ENCODE peak calls at places on chromosomes 7 and 10, in nine cellular contexts. One of them, this sample, is unnamed.
A peak's percentile ranks its signal among the peaks of the same experiment; 100 is the strongest.

GRCh38 chr10:100364735-100365391 is 17.8 kb downstream of the SCD start:
- DNase-seq in upper lobe of left lung: no peak
- DNase-seq in progenitor cell of endocrine pancreas: no peak
- DNase-seq in AG09309: peak; percentile 47
- DNase-seq in glutamatergic neuron: peak; percentile 39
- DNase-seq in BE2C: peak; percentile 75
- DNase-seq in endothelial cell: no peak
- DNase-seq in CD4-positive, alpha-beta T cell: no peak
- DNase-seq in adrenal gland: peak; percentile 91
- DNase-seq in this sample: no peak

GRCh38 chr10:122124808-122125207 is 135.8 kb downstream of the TACC2 start:
- DNase-seq in adrenal gland: no peak
- DNase-seq in endothelial cell: no peak
- DNase-seq in upper lobe of left lung: no peak
- DNase-seq in progenitor cell of endocrine pancreas: no peak
- DNase-seq in glutamatergic neuron: no peak
- DNase-seq in BE2C: no peak
- DNase-seq in AG09309: no peak
- DNase-seq in CD4-positive, alpha-beta T cell: no peak
- DNase-seq in this sample: no peak

GRCh38 chr7:29494350-29494749 is 69.3 kb upstream of the PRR15 start:
- DNase-seq in BE2C: no peak
- DNase-seq in AG09309: peak; percentile 33
- DNase-seq in endothelial cell: no peak
- DNase-seq in progenitor cell of endocrine pancreas: no peak
- DNase-seq in CD4-positive, alpha-beta T cell: no peak
- DNase-seq in adrenal gland: no peak
- DNase-seq in upper lobe of left lung: no peak
- DNase-seq in glutamatergic neuron: no peak
- DNase-seq in this sample: no peak

GRCh38 chr7:46930336-46930735 is 651.6 kb downstream of the TNS3 start:
- DNase-seq in CD4-positive, alpha-beta T cell: no peak
- DNase-seq in upper lobe of left lung: no peak
- DNase-seq in glutamatergic neuron: no peak
- DNase-seq in progenitor cell of endocrine pancreas: no peak
- DNase-seq in AG09309: peak; percentile 93
- DNase-seq in adrenal gland: peak; percentile 77
- DNase-seq in BE2C: no peak
- DNase-seq in endothelial cell: no peak
- DNase-seq in this sample: no peak

GRCh38 chr7:74355091-74355490 is 65.9 kb downstream of the CLIP2 start:
- DNase-seq in glutamatergic neuron: no peak
- DNase-seq in progenitor cell of endocrine pancreas: no peak
- DNase-seq in AG09309: peak; percentile 27
- DNase-seq in endothelial cell: no peak
- DNase-seq in CD4-positive, alpha-beta T cell: no peak
- DNase-seq in upper lobe of left lung: no peak
- DNase-seq in adrenal gland: peak; percentile 67
- DNase-seq in BE2C: no peak
- DNase-seq in this sample: no peak

GRCh38 chr10:88848499-88848898 is 3.1 kb downstream of the ANKRD22 start:
- DNase-seq in progenitor cell of endocrine pancreas: no peak
- DNase-seq in CD4-positive, alpha-beta T cell: no peak
- DNase-seq in upper lobe of left lung: no peak
- DNase-seq in AG09309: peak; percentile 64
- DNase-seq in adrenal gland: no peak
- DNase-seq in glutamatergic neuron: no peak
- DNase-seq in BE2C: no peak
- DNase-seq in endothelial cell: no peak
- DNase-seq in this sample: no peak

GRCh38 chr7:150408393-150409299 is 29.5 kb downstream of the ZNF775 start:
- DNase-seq in glutamatergic neuron: no peak
- DNase-seq in adrenal gland: no peak
- DNase-seq in BE2C: no peak
- DNase-seq in endothelial cell: no peak
- DNase-seq in progenitor cell of endocrine pancreas: no peak
- DNase-seq in CD4-positive, alpha-beta T cell: no peak
- DNase-seq in upper lobe of left lung: peak; percentile 50
- DNase-seq in AG09309: no peak
- DNase-seq in this sample: no peak

GRCh38 chr7:127844707-127845331 is 186.4 kb downstream of the LRRC4 start:
- DNase-seq in upper lobe of left lung: no peak
- DNase-seq in progenitor cell of endocrine pancreas: no peak
- DNase-seq in adrenal gland: peak; percentile 83
- DNase-seq in CD4-positive, alpha-beta T cell: no peak
- DNase-seq in BE2C: peak; percentile 46
- DNase-seq in endothelial cell: no peak
- DNase-seq in AG09309: no peak
- DNase-seq in glutamatergic neuron: no peak
- DNase-seq in this sample: no peak

GRCh38 chr7:51352174-51353145 is 35.9 kb upstream of the COBL start:
- DNase-seq in BE2C: no peak
- DNase-seq in glutamatergic neuron: no peak
- DNase-seq in adrenal gland: no peak
- DNase-seq in endothelial cell: no peak
- DNase-seq in AG09309: no peak
- DNase-seq in progenitor cell of endocrine pancreas: no peak
- DNase-seq in upper lobe of left lung: no peak
- DNase-seq in CD4-positive, alpha-beta T cell: no peak
- DNase-seq in this sample: no peak

GRCh38 chr10:67883710-67884312 is 645 bp upstream of the SIRT1 start:
- DNase-seq in glutamatergic neuron: no peak
- DNase-seq in AG09309: peak; percentile 24
- DNase-seq in progenitor cell of endocrine pancreas: no peak
- DNase-seq in upper lobe of left lung: no peak
- DNase-seq in BE2C: no peak
- DNase-seq in endothelial cell: no peak
- DNase-seq in CD4-positive, alpha-beta T cell: no peak
- DNase-seq in adrenal gland: peak; percentile 18
- DNase-seq in this sample: no peak

GRCh38 chr7:114986805-114987204 is 64.9 kb downstream of the MDFIC start:
- DNase-seq in adrenal gland: no peak
- DNase-seq in progenitor cell of endocrine pancreas: no peak
- DNase-seq in BE2C: no peak
- DNase-seq in CD4-positive, alpha-beta T cell: no peak
- DNase-seq in upper lobe of left lung: no peak
- DNase-seq in AG09309: no peak
- DNase-seq in glutamatergic neuron: no peak
- DNase-seq in endothelial cell: no peak
- DNase-seq in this sample: no peak

GRCh38 chr7:128065872-128066271 is 34.6 kb upstream of the LRRC4 start:
- DNase-seq in CD4-positive, alpha-beta T cell: no peak
- DNase-seq in AG09309: no peak
- DNase-seq in BE2C: no peak
- DNase-seq in glutamatergic neuron: no peak
- DNase-seq in progenitor cell of endocrine pancreas: no peak
- DNase-seq in adrenal gland: no peak
- DNase-seq in upper lobe of left lung: no peak
- DNase-seq in endothelial cell: no peak
- DNase-seq in this sample: no peak

GRCh38 chr7:151626422-151627115 is 106.9 kb upstream of the RHEB start:
- DNase-seq in upper lobe of left lung: no peak
- DNase-seq in endothelial cell: peak; percentile 39
- DNase-seq in progenitor cell of endocrine pancreas: peak; percentile 29
- DNase-seq in AG09309: no peak
- DNase-seq in CD4-positive, alpha-beta T cell: no peak
- DNase-seq in BE2C: peak; percentile 63
- DNase-seq in adrenal gland: peak; percentile 22
- DNase-seq in glutamatergic neuron: no peak
- DNase-seq in this sample: no peak

GRCh38 chr7:125279956-125280355 is 350.3 kb upstream of the POT1 start:
- DNase-seq in CD4-positive, alpha-beta T cell: no peak
- DNase-seq in endothelial cell: no peak
- DNase-seq in progenitor cell of endocrine pancreas: no peak
- DNase-seq in upper lobe of left lung: no peak
- DNase-seq in AG09309: no peak
- DNase-seq in adrenal gland: no peak
- DNase-seq in BE2C: no peak
- DNase-seq in glutamatergic neuron: peak; percentile 19
- DNase-seq in this sample: no peak

GRCh38 chr10:46255696-46256355 is 31.0 kb upstream of the ANTXRL start:
- DNase-seq in BE2C: peak; percentile 93
- DNase-seq in endothelial cell: peak; percentile 83
- DNase-seq in adrenal gland: peak; percentile 82
- DNase-seq in AG09309: no peak
- DNase-seq in CD4-positive, alpha-beta T cell: peak; percentile 30
- DNase-seq in glutamatergic neuron: peak; percentile 76
- DNase-seq in progenitor cell of endocrine pancreas: peak; percentile 37
- DNase-seq in upper lobe of left lung: no peak
- DNase-seq in this sample: no peak

GRCh38 chr10:132630666-132631347 is 93.2 kb downstream of the INPP5A start:
- DNase-seq in AG09309: no peak
- DNase-seq in glutamatergic neuron: peak; percentile 18
- DNase-seq in endothelial cell: no peak
- DNase-seq in progenitor cell of endocrine pancreas: no peak
- DNase-seq in CD4-positive, alpha-beta T cell: no peak
- DNase-seq in upper lobe of left lung: peak; percentile 79
- DNase-seq in BE2C: no peak
- DNase-seq in adrenal gland: peak; percentile 84
- DNase-seq in this sample: no peak

GRCh38 chr7:108181073-108181985 is 51.2 kb upstream of the LAMB4 start:
- DNase-seq in BE2C: no peak
- DNase-seq in endothelial cell: no peak
- DNase-seq in CD4-positive, alpha-beta T cell: no peak
- DNase-seq in adrenal gland: no peak
- DNase-seq in upper lobe of left lung: no peak
- DNase-seq in progenitor cell of endocrine pancreas: no peak
- DNase-seq in AG09309: no peak
- DNase-seq in glutamatergic neuron: no peak
- DNase-seq in this sample: no peak

GRCh38 chr10:120824864-120825263 is 26.3 kb upstream of the WDR11 start:
- DNase-seq in upper lobe of left lung: no peak
- DNase-seq in glutamatergic neuron: peak; percentile 41
- DNase-seq in endothelial cell: peak; percentile 50
- DNase-seq in adrenal gland: peak; percentile 30
- DNase-seq in BE2C: peak; percentile 59
- DNase-seq in progenitor cell of endocrine pancreas: no peak
- DNase-seq in CD4-positive, alpha-beta T cell: no peak
- DNase-seq in AG09309: no peak
- DNase-seq in this sample: peak; percentile 42

GRCh38 chr7:16804674-16805439 is at the start of gene AGR2:
- DNase-seq in CD4-positive, alpha-beta T cell: no peak
- DNase-seq in AG09309: no peak
- DNase-seq in upper lobe of left lung: no peak
- DNase-seq in BE2C: no peak
- DNase-seq in endothelial cell: no peak
- DNase-seq in progenitor cell of endocrine pancreas: no peak
- DNase-seq in adrenal gland: no peak
- DNase-seq in glutamatergic neuron: no peak
- DNase-seq in this sample: no peak

GRCh38 chr7:143455494-143455893 is 12.2 kb downstream of the TAS2R60 start:
- DNase-seq in BE2C: no peak
- DNase-seq in CD4-positive, alpha-beta T cell: no peak
- DNase-seq in glutamatergic neuron: no peak
- DNase-seq in AG09309: no peak
- DNase-seq in endothelial cell: no peak
- DNase-seq in upper lobe of left lung: no peak
- DNase-seq in adrenal gland: no peak
- DNase-seq in progenitor cell of endocrine pancreas: no peak
- DNase-seq in this sample: no peak

DNA sequence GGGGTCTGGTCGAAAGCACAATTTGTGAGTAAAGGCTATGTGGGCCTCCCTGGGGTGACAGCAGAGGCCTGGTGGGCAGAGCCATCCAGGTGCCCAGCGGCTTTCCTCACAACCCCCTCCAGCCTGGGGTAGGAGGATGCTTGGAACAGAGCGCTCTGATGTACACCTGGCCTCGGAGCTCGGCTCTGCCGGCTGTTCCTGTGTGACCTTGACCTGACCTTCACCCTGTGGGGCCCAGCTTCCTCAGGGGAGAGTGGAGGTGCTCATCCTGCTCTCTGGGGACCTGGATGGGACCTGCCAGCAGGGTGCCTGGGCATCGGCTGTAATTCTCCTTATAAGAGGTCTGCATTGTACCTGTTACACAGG is 28.9 kb downstream of the RET start:
- DNase-seq in AG09309: no peak
- DNase-seq in glutamatergic neuron: no peak
- DNase-seq in adrenal gland: no peak
- DNase-seq in BE2C: no peak
- DNase-seq in upper lobe of left lung: no peak
- DNase-seq in progenitor cell of endocrine pancreas: no peak
- DNase-seq in endothelial cell: no peak
- DNase-seq in CD4-positive, alpha-beta T cell: no peak
- DNase-seq in this sample: no peak
- TF ChIP-seq CTCF in AG09309: no peak
- TF ChIP-seq CTCF in glutamatergic neuron: peak; percentile 50
- TF ChIP-seq CTCF in adrenal gland: no peak
- TF ChIP-seq CTCF in BE2C: no peak
- TF ChIP-seq CTCF in upper lobe of left lung: no peak
- TF ChIP-seq CTCF in progenitor cell of endocrine pancreas: no peak
- TF ChIP-seq CTCF in endothelial cell: peak; percentile 52
- TF ChIP-seq CTCF in CD4-positive, alpha-beta T cell: peak; percentile 53
- TF ChIP-seq CTCF in this sample: peak; percentile 24

DNA sequence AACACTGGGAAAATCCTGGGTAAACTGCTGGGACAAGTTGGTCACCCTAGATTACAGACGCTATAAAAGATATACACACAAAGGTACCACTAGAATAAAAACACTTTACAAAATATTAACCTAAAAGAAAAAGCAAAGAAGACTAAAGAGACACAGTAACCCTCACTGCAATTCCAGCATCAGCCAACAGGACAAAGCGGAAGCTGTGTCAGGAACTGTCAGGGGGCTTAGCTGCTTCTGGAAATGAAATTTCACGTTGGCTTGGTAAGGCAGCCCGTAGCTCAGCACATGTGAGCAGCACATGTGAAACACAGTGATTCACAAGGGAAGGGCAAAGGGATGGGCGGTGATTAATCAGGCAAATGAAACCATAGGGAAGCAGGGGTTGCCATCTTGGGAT is 195.3 kb downstream of the MGMT start:
- DNase-seq in CD4-positive, alpha-beta T cell: no peak
- DNase-seq in upper lobe of left lung: no peak
- DNase-seq in progenitor cell of endocrine pancreas: no peak
- DNase-seq in BE2C: no peak
- DNase-seq in AG09309: no peak
- DNase-seq in adrenal gland: no peak
- DNase-seq in glutamatergic neuron: peak; percentile 52
- DNase-seq in endothelial cell: no peak
- DNase-seq in this sample: no peak
- TF ChIP-seq CTCF in CD4-positive, alpha-beta T cell: no peak
- TF ChIP-seq CTCF in upper lobe of left lung: no peak
- TF ChIP-seq CTCF in progenitor cell of endocrine pancreas: peak; percentile 37
- TF ChIP-seq CTCF in BE2C: peak; percentile 19
- TF ChIP-seq CTCF in AG09309: no peak
- TF ChIP-seq CTCF in adrenal gland: no peak
- TF ChIP-seq CTCF in glutamatergic neuron: peak; percentile 78
- TF ChIP-seq CTCF in endothelial cell: peak; percentile 74
- TF ChIP-seq CTCF in this sample: peak; percentile 46

GRCh38 chr10:73818402-73818801 is 7.0 kb upstream of the NDST2 start:
- DNase-seq in endothelial cell: no peak
- DNase-seq in progenitor cell of endocrine pancreas: no peak
- DNase-seq in BE2C: no peak
- DNase-seq in upper lobe of left lung: peak; percentile 79
- DNase-seq in CD4-positive, alpha-beta T cell: no peak
- DNase-seq in adrenal gland: no peak
- DNase-seq in glutamatergic neuron: no peak
- DNase-seq in AG09309: no peak
- DNase-seq in this sample: no peak
- TF ChIP-seq CTCF in endothelial cell: no peak
- TF ChIP-seq CTCF in progenitor cell of endocrine pancreas: no peak
- TF ChIP-seq CTCF in BE2C: no peak
- TF ChIP-seq CTCF in upper lobe of left lung: no peak
- TF ChIP-seq CTCF in CD4-positive, alpha-beta T cell: no peak
- TF ChIP-seq CTCF in adrenal gland: no peak
- TF ChIP-seq CTCF in glutamatergic neuron: no peak
- TF ChIP-seq CTCF in AG09309: peak; percentile 0
- TF ChIP-seq CTCF in this sample: no peak

GRCh38 chr10:33334839-33335549 is 527 bp upstream of the NRP1 start:
- DNase-seq in adrenal gland: peak; percentile 76
- DNase-seq in glutamatergic neuron: peak; percentile 83
- DNase-seq in CD4-positive, alpha-beta T cell: no peak
- DNase-seq in endothelial cell: peak; percentile 79
- DNase-seq in AG09309: peak; percentile 80
- DNase-seq in BE2C: peak; percentile 86
- DNase-seq in progenitor cell of endocrine pancreas: peak; percentile 67
- DNase-seq in upper lobe of left lung: peak; percentile 94
- DNase-seq in this sample: peak; percentile 61
- TF ChIP-seq CTCF in adrenal gland: peak; percentile 27
- TF ChIP-seq CTCF in glutamatergic neuron: peak; percentile 60
- TF ChIP-seq CTCF in CD4-positive, alpha-beta T cell: no peak
- TF ChIP-seq CTCF in endothelial cell: peak; percentile 54
- TF ChIP-seq CTCF in AG09309: peak; percentile 53
- TF ChIP-seq CTCF in BE2C: peak; percentile 55
- TF ChIP-seq CTCF in progenitor cell of endocrine pancreas: peak; percentile 68
- TF ChIP-seq CTCF in upper lobe of left lung: peak; percentile 82
- TF ChIP-seq CTCF in this sample: peak; percentile 34

This sample was measured in mesothelial cell of epicardium.